ENCODE peak calls at places on chromosomes 13 and 19, in eight cellular contexts. E is HCT116, J is H54, Y is uterus, I is IMR-90, G is heart left ventricle, V is tibial nerve, W is A549. Q is an unnamed sample.
A peak's percentile ranks its signal among the peaks of the same experiment; 100 is the strongest.

GRCh38 chr13:113816248-113816924 is 47.5 kb downstream of the GAS6 start:
- DNase-seq in W (no peak), G (no peak), I (peak; percentile 45), V (no peak), E (no peak), J (no peak), Y (peak; percentile 39), Q (no peak)

GRCh38 chr13:36858285-36858684 is 39.3 kb downstream of the RFXAP start:
- DNase-seq in G (no peak), V (no peak), J (no peak), E (peak; percentile 31), I (peak; percentile 65), W (peak; percentile 53), Y (no peak), Q (peak; percentile 64)

GRCh38 chr13:98910501-98910951 is 67.3 kb downstream of the DOCK9 start:
- DNase-seq in V (no peak), J (peak; percentile 56), E (peak; percentile 15), Y (peak; percentile 34), I (peak; percentile 70), G (peak; percentile 58), W (peak; percentile 44), Q (no peak)

GRCh38 chr19:4445963-4446668 is 11.5 kb downstream of the UBXN6 start:
- DNase-seq in I (no peak), G (no peak), W (no peak), J (no peak), E (no peak), V (no peak), Y (no peak), Q (no peak)

GRCh38 chr13:99320693-99321481 is 13.7 kb upstream of the GPR183 start:
- DNase-seq in G (no peak), I (peak; percentile 88), W (peak; percentile 42), Y (no peak), E (peak; percentile 68), J (no peak), V (no peak), Q (peak; percentile 38)

GRCh38 chr19:28869459-28869858 is 343.5 kb downstream of the UQCRFS1 start:
- DNase-seq in Y (no peak), G (no peak), V (no peak), W (no peak), J (no peak), E (no peak), I (no peak), Q (no peak)

GRCh38 chr19:17483605-17484002 is 13.3 kb downstream of the SLC27A1 start:
- DNase-seq in E (no peak), Y (no peak), G (no peak), V (no peak), J (no peak), I (no peak), W (no peak), Q (no peak)

GRCh38 chr13:100130092-100130491 is 41.2 kb downstream of the PCCA start:
- DNase-seq in Y (no peak), V (no peak), W (no peak), J (no peak), G (no peak), I (no peak), E (no peak), Q (no peak)

GRCh38 chr13:46992383-46992952 is 95.6 kb upstream of the HTR2A start:
- DNase-seq in I (no peak), W (peak; percentile 9), G (no peak), Y (no peak), J (no peak), E (peak; percentile 16), V (no peak), Q (peak; percentile 6)

GRCh38 chr13:30364876-30365275 is 57.4 kb upstream of the UBE2L5 start:
- DNase-seq in V (no peak), E (no peak), J (no peak), W (no peak), I (peak; percentile 48), Y (no peak), G (no peak), Q (no peak)

GRCh38 chr19:18284710-18285430 is 3.4 kb upstream of the JUND start:
- DNase-seq in I (no peak), G (no peak), W (no peak), V (no peak), E (no peak), Y (no peak), J (no peak), Q (no peak)

GRCh38 chr13:111548805-111549204 is 228.4 kb downstream of the TEX29 start:
- DNase-seq in J (no peak), I (no peak), G (no peak), E (no peak), Y (no peak), V (no peak), W (no peak), Q (no peak)

GRCh38 chr19:14460935-14461334 is 14.2 kb downstream of the PTGER1 start:
- DNase-seq in I (no peak), G (no peak), E (no peak), J (no peak), V (no peak), W (no peak), Y (no peak), Q (no peak)

GRCh38 chr13:93309886-93310520 is 83.4 kb downstream of the GPC6 start:
- DNase-seq in V (no peak), J (no peak), W (peak; percentile 64), I (peak; percentile 51), Y (no peak), E (no peak), G (no peak), Q (no peak)

GRCh38 chr13:94759120-94759728 is 46.9 kb upstream of the SOX21 start:
- DNase-seq in W (no peak), Y (no peak), E (no peak), V (no peak), G (no peak), J (no peak), I (no peak), Q (no peak)

GRCh38 chr13:67221630-67222226 is 8.4 kb downstream of the PCDH9 start:
- DNase-seq in E (no peak), G (no peak), V (no peak), J (no peak), W (no peak), Y (no peak), I (no peak), Q (no peak)

GRCh38 chr13:38542601-38543000 is 144.3 kb upstream of the FREM2 start:
- DNase-seq in Y (no peak), V (no peak), G (no peak), J (peak; percentile 3), W (no peak), E (no peak), I (no peak), Q (no peak)

GRCh38 chr19:51548891-51549305 is 17.4 kb upstream of the SIGLEC6 start:
- DNase-seq in J (no peak), G (no peak), V (no peak), E (no peak), Y (no peak), W (no peak), I (no peak), Q (no peak)

GRCh38 chr19:51548213-51548651 is 16.8 kb upstream of the SIGLEC6 start:
- DNase-seq in V (no peak), Y (no peak), G (no peak), I (no peak), J (no peak), W (no peak), E (no peak), Q (peak; percentile 77)

GRCh38 chr19:51546107-51546649 is 14.7 kb upstream of the SIGLEC6 start:
- DNase-seq in J (no peak), W (no peak), G (no peak), V (no peak), I (no peak), Y (no peak), E (no peak), Q (no peak)

GRCh38 chr19:51546650-51547396 is 15.4 kb upstream of the SIGLEC6 start:
- DNase-seq in G (no peak), W (no peak), E (no peak), J (no peak), V (no peak), Y (no peak), I (peak; percentile 9), Q (peak; percentile 99)

DNA sequence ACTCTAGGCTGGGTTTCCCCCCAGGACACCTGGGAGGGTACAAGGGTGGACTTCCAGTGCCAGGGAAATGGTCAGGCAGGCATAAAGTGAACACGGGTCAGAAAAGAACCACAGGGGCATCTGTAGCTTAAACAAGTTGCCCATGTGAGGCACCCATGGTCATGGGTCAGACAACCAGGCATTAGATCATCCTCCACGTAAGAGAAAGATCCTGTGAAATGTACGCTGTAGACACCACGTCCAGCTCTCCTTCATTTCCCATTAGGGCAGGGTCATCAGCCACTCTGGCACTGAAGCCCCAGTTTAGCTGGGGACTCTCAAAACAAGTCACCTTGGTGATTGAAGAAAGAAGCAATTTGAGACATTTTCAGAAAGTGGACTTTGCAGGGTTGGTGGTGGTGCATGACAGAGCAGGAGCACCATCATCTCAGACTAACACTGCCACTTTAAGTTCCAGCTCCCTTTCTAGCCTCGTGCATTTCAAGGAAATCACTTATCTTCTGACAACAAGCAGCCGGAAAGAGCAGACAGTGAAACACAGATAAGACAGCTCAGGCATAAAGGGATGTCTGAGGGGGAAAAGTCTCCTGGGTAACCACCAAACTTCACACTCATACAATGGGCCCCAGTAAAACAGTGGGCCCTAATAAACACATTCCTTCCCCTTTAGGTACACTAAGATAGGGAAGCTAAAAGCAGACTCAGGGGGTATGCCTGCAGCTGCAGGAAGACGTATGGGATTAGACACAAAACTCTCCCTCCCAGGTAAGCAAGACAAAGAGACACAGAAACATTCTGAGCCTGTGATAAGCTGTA is 16.1 kb upstream of the SIGLEC6 start:
- DNase-seq in J (no peak), V (no peak), I (no peak), G (no peak), E (no peak), Y (no peak), W (no peak), Q (peak; percentile 93)
- TF ChIP-seq POLR2A in J (no peak), V (no peak), I (no peak), G (no peak), E (no peak), Y (no peak), W (no peak), Q (peak; percentile 89)

DNA sequence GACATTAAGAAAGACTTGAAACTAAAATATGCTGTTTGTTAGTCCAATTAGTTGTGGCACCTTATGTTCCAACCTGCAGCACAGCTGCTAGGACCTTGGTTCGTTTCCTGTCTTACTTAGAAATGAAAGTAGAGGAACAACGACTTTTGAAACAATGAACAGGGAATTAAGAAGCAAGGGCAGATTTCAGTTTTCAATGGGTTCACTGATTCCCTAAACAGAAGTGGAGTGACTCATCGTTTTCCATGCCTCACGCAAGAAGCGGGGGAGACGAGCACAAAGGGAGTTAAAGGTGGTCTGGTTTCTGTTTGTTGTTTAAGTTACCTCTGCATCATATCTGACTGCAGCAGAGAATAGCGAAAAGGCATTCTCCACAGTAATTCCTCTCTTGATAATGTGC is 44.8 kb downstream of the PHF11 start:
- DNase-seq in V (no peak), E (no peak), J (no peak), W (no peak), G (no peak), I (peak; percentile 62), Y (peak; percentile 85), Q (no peak)
- TF ChIP-seq POLR2A in V (no peak), E (no peak), J (no peak), W (no peak), G (no peak), I (no peak), Y (no peak), Q (no peak)

GRCh38 chr19:45692187-45693111 is at the start of gene QPCTL:
- DNase-seq in E (peak; percentile 99), W (peak; percentile 100), J (peak; percentile 86), Y (peak; percentile 97), G (peak; percentile 95), I (peak; percentile 100), V (peak; percentile 94), Q (peak; percentile 99)
- TF ChIP-seq POLR2A in E (peak; percentile 61), W (peak; percentile 93), J (peak; percentile 57), Y (peak; percentile 55), G (peak; percentile 74), I (peak; percentile 91), V (peak; percentile 43), Q (peak; percentile 18)

GRCh38 chr19:7953060-7953459 is 9.6 kb upstream of the TIMM44 start:
- DNase-seq in J (no peak), V (no peak), W (no peak), E (no peak), I (peak; percentile 21), G (no peak), Y (no peak), Q (no peak)
- TF ChIP-seq POLR2A in J (no peak), V (no peak), W (no peak), E (no peak), I (no peak), G (no peak), Y (no peak), Q (no peak)

Q was measured in erythroblast.